ENCODE peak calls at places on chromosomes 11 and 22, in nine cellular contexts. R, B, O, C, T, V, K, A and Y are unnamed samples.

GRCh38 chr22:29727248-29727551 is 7.4 kb downstream of the CABP7 start:
- DNase-seq in B (no peak), C (no peak), A (peak; percentile 21), R (peak; percentile 10), O (peak; percentile 36), K (no peak), V (peak; percentile 52), T (no peak), Y (no peak)

GRCh38 chr22:44628856-44629255 is 73.1 kb upstream of the PRR5 start:
- DNase-seq in C (no peak), V (no peak), R (no peak), K (no peak), O (no peak), T (no peak), B (no peak), A (no peak), Y (no peak)

GRCh38 chr11:13043912-13044628 is 35.0 kb downstream of the RASSF10 start:
- DNase-seq in A (no peak), O (no peak), R (no peak), B (no peak), T (no peak), C (no peak), V (no peak), K (no peak), Y (no peak)

GRCh38 chr22:39348909-39349505 is 784 bp upstream of the SYNGR1 start:
- DNase-seq in A (peak; percentile 21), R (no peak), O (peak; percentile 73), C (no peak), K (no peak), T (no peak), V (no peak), B (no peak), Y (no peak)

GRCh38 chr11:73797457-73797856 is 9.8 kb downstream of the MRPL48 start:
- DNase-seq in B (no peak), C (no peak), O (no peak), A (no peak), V (no peak), R (no peak), K (no peak), T (no peak), Y (no peak)

GRCh38 chr11:119081682-119082081 is 3.0 kb upstream of the HMBS start:
- DNase-seq in T (no peak), B (no peak), O (no peak), R (no peak), C (no peak), K (no peak), V (no peak), A (no peak), Y (no peak)

GRCh38 chr11:59012942-59013256 is 73.2 kb upstream of the GLYATL1B start:
- DNase-seq in C (no peak), V (peak; percentile 32), K (no peak), T (no peak), R (no peak), A (no peak), B (no peak), O (no peak), Y (no peak)

GRCh38 chr11:34756591-34756990 is 135.7 kb downstream of the EHF start:
- DNase-seq in B (no peak), O (no peak), A (no peak), V (no peak), R (no peak), T (no peak), K (no peak), C (no peak), Y (no peak)

GRCh38 chr11:34719303-34719848 is 98.5 kb downstream of the EHF start:
- DNase-seq in C (no peak), B (no peak), K (no peak), A (no peak), T (no peak), R (no peak), O (no peak), V (no peak), Y (no peak)

GRCh38 chr11:133215529-133216230 is 316.6 kb downstream of the OPCML start:
- DNase-seq in V (no peak), R (no peak), O (no peak), B (no peak), C (no peak), K (no peak), A (no peak), T (no peak), Y (no peak)

GRCh38 chr11:73147771-73148681 is 5.9 kb upstream of the FCHSD2 start:
- DNase-seq in T (no peak), K (no peak), R (peak; percentile 11), A (no peak), C (no peak), O (no peak), B (no peak), V (peak; percentile 35), Y (no peak)

GRCh38 chr22:39927544-39927943 is 26.7 kb downstream of the GRAP2 start:
- DNase-seq in C (no peak), A (no peak), R (no peak), O (no peak), B (no peak), T (no peak), V (no peak), K (no peak), Y (no peak)

GRCh38 chr22:48082284-48082683 is 1319.8 kb downstream of the TBC1D22A start:
- DNase-seq in T (no peak), V (no peak), K (no peak), A (no peak), C (no peak), R (no peak), O (no peak), B (no peak), Y (no peak)

GRCh38 chr22:48081281-48081680 is 1318.8 kb downstream of the TBC1D22A start:
- DNase-seq in T (no peak), A (no peak), R (no peak), K (no peak), C (no peak), B (no peak), O (no peak), V (no peak), Y (no peak)

GRCh38 chr22:48084041-48084748 is 1321.7 kb downstream of the TBC1D22A start:
- DNase-seq in C (no peak), R (no peak), T (no peak), V (no peak), O (no peak), K (no peak), A (no peak), B (no peak), Y (no peak)

GRCh38 chr22:48084749-48085090 is 1322.3 kb downstream of the TBC1D22A start:
- DNase-seq in V (no peak), O (no peak), R (no peak), B (no peak), A (no peak), K (no peak), C (no peak), T (no peak), Y (no peak)

DNA sequence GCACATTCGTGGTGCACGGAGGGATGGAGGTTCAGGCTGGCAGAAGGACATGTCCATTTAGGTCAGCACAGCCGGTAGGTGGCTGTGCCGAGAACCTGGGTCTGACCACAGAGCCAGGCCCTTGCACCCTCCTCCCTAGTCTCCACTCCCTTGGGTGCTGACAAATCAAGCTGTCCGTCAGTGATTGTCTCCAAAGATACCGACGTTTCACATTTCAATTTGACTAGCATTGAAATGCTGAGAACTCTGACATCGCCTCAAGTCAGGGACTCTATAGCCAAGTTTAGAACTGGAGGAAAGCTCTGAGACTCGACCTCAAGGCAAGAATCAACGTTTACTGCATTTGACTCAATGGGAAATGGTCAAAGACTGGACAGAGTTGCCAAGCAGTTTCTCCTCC is 1321.1 kb downstream of the TBC1D22A start:
- DNase-seq in R (no peak), T (no peak), A (no peak), O (no peak), K (no peak), V (no peak), B (no peak), C (no peak), Y (no peak)
- H3K4me1 ChIP-seq in R (no peaks in the 10 kb centered on the region), T (no peaks in the 10 kb centered on the region), A (no peaks in the 10 kb centered on the region), O (no peaks in the 10 kb centered on the region), K (peaks cover 4% of the 10 kb centered on the region), V (no peaks in the 10 kb centered on the region), B (peaks cover 7% of the 10 kb centered on the region), C (no peaks in the 10 kb centered on the region), Y (no peaks in the 10 kb centered on the region)

GRCh38 chr11:114880458-114880857 is 202.1 kb downstream of the NXPE2 start:
- DNase-seq in C (no peak), B (no peak), R (no peak), V (no peak), T (no peak), K (no peak), O (no peak), A (no peak), Y (no peak)
- H3K4me3 ChIP-seq in C (no peak overlapping the region), B (no peak overlapping the region), R (no peak overlapping the region), V (no peak overlapping the region), T (no peak overlapping the region), K (no peak overlapping the region), O (no peak overlapping the region), A (no peak overlapping the region), Y (no peak overlapping the region)

GRCh38 chr11:120465921-120466534 is 45.5 kb upstream of the GRIK4 start:
- DNase-seq in T (no peak), R (no peak), C (no peak), B (no peak), V (no peak), A (no peak), K (no peak), O (no peak), Y (no peak)
- H3K36me3 ChIP-seq in T (no peaks in the 10 kb centered on the region), R (peaks cover 24% of the 10 kb centered on the region), C (peaks cover 31% of the 10 kb centered on the region), B (no peaks in the 10 kb centered on the region), V (peaks cover 87% of the 10 kb centered on the region), A (no peaks in the 10 kb centered on the region), K (peaks cover 93% of the 10 kb centered on the region), O (no peaks in the 10 kb centered on the region), Y (no peaks in the 10 kb centered on the region)

GRCh38 chr11:128697645-128698174 is 3.8 kb downstream of the FLI1 start:
- DNase-seq in K (no peak), C (no peak), T (no peak), A (no peak), O (no peak), V (no peak), R (peak; percentile 76), B (no peak), Y (no peak)

GRCh38 chr11:128701936-128702335 is 8.1 kb downstream of the FLI1 start:
- DNase-seq in A (no peak), K (no peak), R (no peak), O (no peak), C (no peak), V (no peak), B (no peak), T (no peak), Y (no peak)

GRCh38 chr11:128704517-128704916 is 10.6 kb downstream of the FLI1 start:
- DNase-seq in B (no peak), K (no peak), O (no peak), V (no peak), T (no peak), R (no peak), A (no peak), C (no peak), Y (no peak)

GRCh38 chr11:128696930-128697329 is 3.1 kb downstream of the FLI1 start:
- DNase-seq in C (no peak), V (no peak), O (no peak), R (peak; percentile 42), K (no peak), B (peak; percentile 35), T (no peak), A (no peak), Y (no peak)

DNA sequence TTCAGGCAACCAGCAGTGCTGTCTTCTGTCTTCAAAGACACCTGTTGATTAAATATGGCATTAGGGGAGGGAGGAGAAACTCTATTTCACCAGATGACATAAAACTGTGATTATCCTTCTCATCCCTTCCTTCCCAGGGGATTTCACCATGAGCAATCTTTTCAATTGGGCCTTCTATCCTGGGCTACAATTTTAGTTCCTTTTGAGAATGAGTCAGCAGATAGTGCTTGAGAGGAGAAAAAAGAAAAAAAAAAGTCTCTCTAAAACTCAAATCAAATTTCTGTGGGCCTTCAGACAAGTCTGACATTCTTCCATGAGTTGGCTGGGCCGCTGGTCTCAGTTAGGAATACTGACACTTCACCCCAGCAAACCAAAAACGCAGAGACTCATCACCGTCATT is 7.2 kb downstream of the FLI1 start:
- DNase-seq in O (no peak), A (no peak), R (peak; percentile 36), T (no peak), C (no peak), V (no peak), B (no peak), K (no peak), Y (no peak)
- H3K4me1 ChIP-seq in O (no peaks in the 10 kb centered on the region), A (peaks cover 3% of the 10 kb centered on the region), R (peaks cover 91% of the 10 kb centered on the region), T (peaks cover 14% of the 10 kb centered on the region), C (no peaks in the 10 kb centered on the region), V (no peaks in the 10 kb centered on the region), B (peaks cover 100% of the 10 kb centered on the region), K (no peaks in the 10 kb centered on the region), Y (peaks cover 3% of the 10 kb centered on the region)